ENCODE peak calls at places on chromosomes 4 and X, in eight cellular contexts. R, Q, K, C, P, L, I and X are unnamed samples.

GRCh38 chr4:109879081-109879480 is 31.2 kb downstream of the LRIT3 start:
- DNase-seq in R (no peak), Q (peak; percentile 53), K (no peak), C (no peak), P (no peak), L (no peak), I (no peak), X (no peak)

GRCh38 chrX:12210196-12210815 is 72.0 kb downstream of the FRMPD4 start:
- DNase-seq in R (no peak), Q (no peak), K (peak; percentile 12), C (no peak), P (no peak), L (no peak), I (no peak), X (no peak)

GRCh38 chr4:145535202-145535601 is 53.5 kb downstream of the SMAD1 start:
- DNase-seq in R (no peak), Q (no peak), K (no peak), C (no peak), P (no peak), L (no peak), I (no peak), X (no peak)

GRCh38 chr4:173919861-173920260 is 363.6 kb downstream of the FBXO8 start:
- DNase-seq in R (no peak), Q (no peak), K (no peak), C (no peak), P (no peak), L (no peak), I (no peak), X (no peak)

GRCh38 chr4:110344165-110344564 is 131.8 kb upstream of the ENPEP start:
- DNase-seq in R (peak; percentile 4), Q (no peak), K (peak; percentile 16), C (no peak), P (peak; percentile 3), L (no peak), I (no peak), X (no peak)

GRCh38 chr4:189843392-189844009 is 97.2 kb upstream of the FRG1 start:
- DNase-seq in R (no peak), Q (no peak), K (no peak), C (no peak), P (no peak), L (no peak), I (no peak), X (no peak)

GRCh38 chrX:81259008-81259713 is 57.3 kb downstream of the SH3BGRL start:
- DNase-seq in R (no peak), Q (no peak), K (no peak), C (no peak), P (no peak), L (no peak), I (no peak), X (no peak)

GRCh38 chrX:132199941-132200340 is 19.3 kb downstream of the RAP2C start:
- DNase-seq in R (no peak), Q (no peak), K (no peak), C (no peak), P (no peak), L (no peak), I (no peak), X (no peak)

GRCh38 chr4:123832173-123833026 is 435.8 kb downstream of the SPRY1 start:
- DNase-seq in R (no peak), Q (no peak), K (peak; percentile 10), C (no peak), P (no peak), L (no peak), I (peak; percentile 86), X (no peak)

GRCh38 chrX:40933132-40934078 is 151.8 kb upstream of the USP9X start:
- DNase-seq in R (peak; percentile 30), Q (no peak), K (no peak), C (no peak), P (no peak), L (no peak), I (peak; percentile 82), X (no peak)

GRCh38 chrX:82218361-82218760 is 1016.5 kb downstream of the SH3BGRL start:
- DNase-seq in R (peak; percentile 8), Q (no peak), K (no peak), C (no peak), P (no peak), L (peak; percentile 4), I (no peak), X (no peak)

GRCh38 chr4:44162538-44163270 is 285.9 kb downstream of the KCTD8 start:
- DNase-seq in R (no peak), Q (no peak), K (no peak), C (no peak), P (no peak), L (no peak), I (peak; percentile 73), X (no peak)

GRCh38 chr4:165398570-165398969 is 19.8 kb downstream of the CPE start:
- DNase-seq in R (peak; percentile 59), Q (no peak), K (no peak), C (no peak), P (peak; percentile 50), L (no peak), I (peak; percentile 35), X (no peak)

GRCh38 chrX:129931411-129932136 is 25.6 kb downstream of the UTP14A start:
- DNase-seq in R (peak; percentile 86), Q (peak; percentile 95), K (peak; percentile 93), C (peak; percentile 87), P (peak; percentile 79), L (peak; percentile 85), I (peak; percentile 78), X (peak; percentile 94)

GRCh38 chrX:119189586-119189985 is 46.5 kb upstream of the PGRMC1 start:
- DNase-seq in R (no peak), Q (no peak), K (no peak), C (no peak), P (no peak), L (no peak), I (no peak), X (no peak)

GRCh38 chr4:9847971-9848764 is 66.7 kb downstream of the DRD5 start:
- DNase-seq in R (no peak), Q (no peak), K (no peak), C (no peak), P (no peak), L (no peak), I (no peak), X (no peak)

GRCh38 chrX:39836802-39837420 is 260.8 kb downstream of the BCOR start:
- DNase-seq in R (no peak), Q (no peak), K (no peak), C (no peak), P (no peak), L (no peak), I (no peak), X (no peak)

GRCh38 chr4:66662620-66663019 is 882.7 kb downstream of the CENPC start:
- DNase-seq in R (no peak), Q (no peak), K (no peak), C (no peak), P (no peak), L (no peak), I (no peak), X (no peak)

DNA sequence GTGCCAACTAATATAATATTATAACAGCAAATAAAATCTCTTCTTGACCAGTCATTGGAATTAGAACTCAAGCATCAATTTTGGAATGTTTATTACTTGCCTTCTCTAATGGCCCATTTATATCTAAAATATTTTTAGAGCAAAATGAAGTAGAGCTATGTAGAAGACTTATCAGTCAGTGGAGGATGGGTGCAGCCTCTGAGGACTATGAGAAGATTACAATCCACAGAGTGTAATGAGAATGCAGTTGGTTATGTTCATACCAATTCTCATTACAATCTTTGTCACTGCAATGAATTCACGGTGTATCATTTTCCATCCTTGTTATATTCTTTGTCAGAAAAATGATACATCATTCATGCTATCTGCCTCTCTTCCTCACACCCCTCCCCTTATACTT is 878.1 kb downstream of the CENPC start:
- DNase-seq in R (no peak), Q (no peak), K (no peak), C (no peak), P (no peak), L (no peak), I (no peak), X (no peak)
- H3K9me3 ChIP-seq in R (no peaks in the 10 kb centered on the region), Q (no peaks in the 10 kb centered on the region), K (no peaks in the 10 kb centered on the region), C (no peaks in the 10 kb centered on the region), P (peaks cover 7% of the 10 kb centered on the region), L (no peaks in the 10 kb centered on the region), I (no peaks in the 10 kb centered on the region), X (no peaks in the 10 kb centered on the region)

DNA sequence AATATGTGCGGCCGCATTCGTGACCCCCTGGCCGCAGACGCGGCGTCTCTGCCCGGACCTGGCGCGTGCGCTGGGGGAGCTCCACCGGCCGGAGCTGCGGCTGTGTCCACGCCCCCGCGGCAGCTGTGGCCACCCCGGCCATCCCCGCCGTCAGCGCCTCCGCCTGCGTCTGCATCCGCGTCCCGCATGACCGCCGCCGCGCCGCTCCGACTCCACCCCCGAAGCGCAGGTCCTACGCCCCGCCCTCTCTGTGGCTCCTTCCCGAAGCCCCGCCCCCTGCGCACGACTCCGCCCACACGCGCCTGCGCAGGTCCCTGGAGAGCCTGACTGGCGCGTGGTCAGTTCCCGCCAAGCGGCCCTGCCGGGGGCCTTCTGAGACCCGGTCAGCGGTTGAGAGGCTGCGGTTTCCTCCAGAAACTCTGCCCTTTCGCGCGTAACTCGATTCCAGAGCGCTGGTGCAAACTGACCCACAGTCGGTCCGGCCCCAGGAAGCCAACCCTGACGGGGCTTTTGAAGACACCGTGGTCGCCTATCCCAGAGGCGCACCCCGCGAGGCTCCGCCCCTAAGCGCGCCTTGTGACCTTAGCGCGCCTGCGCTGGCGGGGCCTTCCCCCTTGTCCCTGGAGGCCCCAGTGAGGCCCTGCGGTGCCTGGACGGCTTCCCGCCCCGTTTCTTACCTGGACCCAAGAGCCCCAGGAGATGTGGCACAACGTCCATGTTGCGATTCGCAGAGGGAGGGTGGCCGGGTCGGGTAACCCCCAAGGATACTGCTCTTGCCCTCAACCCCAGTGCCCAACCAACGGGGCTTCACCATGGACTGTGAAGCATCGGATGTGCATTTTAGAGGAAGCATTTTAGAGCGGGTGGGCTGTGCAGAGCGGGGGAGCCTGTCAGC is at the start of gene LAGE3:
- DNase-seq in R (peak; percentile 94), Q (peak; percentile 97), K (peak; percentile 96), C (peak; percentile 87), P (peak; percentile 69), L (peak; percentile 87), I (peak; percentile 92), X (peak; percentile 99)
- TF ChIP-seq POLR2AphosphoS5 in R (peak; percentile 20), Q (peak; percentile 91), K (peak; percentile 67), C (no peak), P (peak; percentile 58), L (peak; percentile 81), I (peak; percentile 58), X (peak; percentile 59)

GRCh38 chrX:65697915-65698796 is 30.7 kb downstream of the MSN start:
- DNase-seq in R (no peak), Q (peak; percentile 92), K (peak; percentile 66), C (no peak), P (no peak), L (no peak), I (peak; percentile 55), X (no peak)
- H3K4me1 ChIP-seq in R (no peaks in the 10 kb centered on the region), Q (peaks cover 93% of the 10 kb centered on the region), K (peaks cover 6% of the 10 kb centered on the region), C (no peaks in the 10 kb centered on the region), P (no peaks in the 10 kb centered on the region), L (no peaks in the 10 kb centered on the region), I (peaks cover 65% of the 10 kb centered on the region), X (peaks cover 69% of the 10 kb centered on the region)

DNA sequence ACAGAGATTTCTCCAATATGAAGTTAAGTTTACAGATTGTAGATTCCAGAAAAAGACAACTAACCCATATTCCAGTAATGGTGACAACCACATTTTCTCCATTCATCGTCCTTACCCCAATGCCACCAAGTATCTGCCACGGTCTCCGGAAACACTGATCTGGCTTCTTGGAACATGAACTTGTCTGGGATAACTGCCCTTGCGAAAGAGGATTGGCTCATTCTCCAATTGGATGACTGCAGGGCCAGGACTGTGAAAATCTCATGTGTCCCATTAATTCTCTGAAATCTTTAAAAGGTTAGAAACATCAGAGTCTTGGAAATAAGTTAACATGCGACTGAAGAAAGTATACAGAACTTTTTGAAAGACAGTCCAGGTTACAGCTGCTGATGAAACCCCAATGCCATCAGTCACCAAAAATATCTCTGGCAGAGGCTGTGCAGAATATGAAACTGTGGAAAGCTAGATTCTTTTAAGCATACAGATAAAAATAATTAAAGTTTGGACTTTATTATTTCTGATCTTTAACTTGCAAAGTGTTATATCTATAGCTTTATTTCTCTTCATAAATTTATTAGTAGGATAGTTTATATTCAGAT is 496.9 kb downstream of the PPARGC1A start:
- DNase-seq in R (no peak), Q (no peak), K (no peak), C (no peak), P (no peak), L (no peak), I (no peak), X (no peak)
- H3K9me3 ChIP-seq in R (peaks cover 4% of the 10 kb centered on the region), Q (peaks cover 29% of the 10 kb centered on the region), K (peaks cover 6% of the 10 kb centered on the region), C (peaks cover 6% of the 10 kb centered on the region), P (peaks cover 32% of the 10 kb centered on the region), L (no peaks in the 10 kb centered on the region), I (no peaks in the 10 kb centered on the region), X (no peaks in the 10 kb centered on the region)